ENCODE peak calls at places on chromosomes 1 and 21, in seven cellular contexts. One of them, this sample, is unnamed.

GRCh38 chr1:56507925-56508522 is 71.3 kb downstream of the PLPP3 start:
- DNase-seq in HAP-1: no peak
- DNase-seq in stromal cell of bone marrow: no peak
- DNase-seq in right cardiac atrium: no peak
- DNase-seq in stimulated activated CD4-positive, alpha-beta T cell treated with anti-CD3 and anti-CD28 coated beads, TNF-alpha, amount 100 ng/mL, for 1 hour: no peak
- DNase-seq in HT1080: no peak
- DNase-seq in iPS-NIHi11: no peak
- DNase-seq in this sample: no peak

GRCh38 chr1:9849691-9850441 is 26.1 kb upstream of the CLSTN1 start:
- DNase-seq in HAP-1: no peak
- DNase-seq in stromal cell of bone marrow: no peak
- DNase-seq in right cardiac atrium: no peak
- DNase-seq in stimulated activated CD4-positive, alpha-beta T cell treated with anti-CD3 and anti-CD28 coated beads, TNF-alpha, amount 100 ng/mL, for 1 hour: no peak
- DNase-seq in HT1080: no peak
- DNase-seq in iPS-NIHi11: peak; percentile 83
- DNase-seq in this sample: no peak

GRCh38 chr1:170881268-170882265 is 53.8 kb upstream of the MROH9 start:
- DNase-seq in HAP-1: peak; percentile 29
- DNase-seq in stromal cell of bone marrow: peak; percentile 55
- DNase-seq in right cardiac atrium: no peak
- DNase-seq in stimulated activated CD4-positive, alpha-beta T cell treated with anti-CD3 and anti-CD28 coated beads, TNF-alpha, amount 100 ng/mL, for 1 hour: no peak
- DNase-seq in HT1080: peak; percentile 41
- DNase-seq in iPS-NIHi11: no peak
- DNase-seq in this sample: peak; percentile 24

GRCh38 chr21:42744520-42745445 is 91.4 kb downstream of the PDE9A start:
- DNase-seq in HAP-1: no peak
- DNase-seq in stromal cell of bone marrow: no peak
- DNase-seq in right cardiac atrium: no peak
- DNase-seq in stimulated activated CD4-positive, alpha-beta T cell treated with anti-CD3 and anti-CD28 coated beads, TNF-alpha, amount 100 ng/mL, for 1 hour: no peak
- DNase-seq in HT1080: no peak
- DNase-seq in iPS-NIHi11: no peak
- DNase-seq in this sample: no peak

GRCh38 chr1:164155337-164155850 is 403.6 kb upstream of the PBX1 start:
- DNase-seq in HAP-1: no peak
- DNase-seq in stromal cell of bone marrow: no peak
- DNase-seq in right cardiac atrium: no peak
- DNase-seq in stimulated activated CD4-positive, alpha-beta T cell treated with anti-CD3 and anti-CD28 coated beads, TNF-alpha, amount 100 ng/mL, for 1 hour: no peak
- DNase-seq in HT1080: no peak
- DNase-seq in iPS-NIHi11: no peak
- DNase-seq in this sample: peak; percentile 6

GRCh38 chr21:16587671-16588379 is 858.0 kb downstream of the USP25 start:
- DNase-seq in HAP-1: no peak
- DNase-seq in stromal cell of bone marrow: peak; percentile 71
- DNase-seq in right cardiac atrium: peak; percentile 15
- DNase-seq in stimulated activated CD4-positive, alpha-beta T cell treated with anti-CD3 and anti-CD28 coated beads, TNF-alpha, amount 100 ng/mL, for 1 hour: no peak
- DNase-seq in HT1080: peak; percentile 15
- DNase-seq in iPS-NIHi11: peak; percentile 11
- DNase-seq in this sample: no peak

GRCh38 chr1:98035587-98035986 is 114.8 kb upstream of the DPYD start:
- DNase-seq in HAP-1: no peak
- DNase-seq in stromal cell of bone marrow: peak; percentile 45
- DNase-seq in right cardiac atrium: no peak
- DNase-seq in stimulated activated CD4-positive, alpha-beta T cell treated with anti-CD3 and anti-CD28 coated beads, TNF-alpha, amount 100 ng/mL, for 1 hour: no peak
- DNase-seq in HT1080: no peak
- DNase-seq in iPS-NIHi11: no peak
- DNase-seq in this sample: no peak

GRCh38 chr21:37155216-37155615 is 82.2 kb downstream of the TTC3 start:
- DNase-seq in HAP-1: peak; percentile 77
- DNase-seq in stromal cell of bone marrow: no peak
- DNase-seq in right cardiac atrium: no peak
- DNase-seq in stimulated activated CD4-positive, alpha-beta T cell treated with anti-CD3 and anti-CD28 coated beads, TNF-alpha, amount 100 ng/mL, for 1 hour: no peak
- DNase-seq in HT1080: no peak
- DNase-seq in iPS-NIHi11: peak; percentile 19
- DNase-seq in this sample: no peak

GRCh38 chr1:1883092-1883858 is 7.6 kb downstream of the GNB1 start:
- DNase-seq in HAP-1: peak; percentile 65
- DNase-seq in stromal cell of bone marrow: no peak
- DNase-seq in right cardiac atrium: no peak
- DNase-seq in stimulated activated CD4-positive, alpha-beta T cell treated with anti-CD3 and anti-CD28 coated beads, TNF-alpha, amount 100 ng/mL, for 1 hour: no peak
- DNase-seq in HT1080: no peak
- DNase-seq in iPS-NIHi11: no peak
- DNase-seq in this sample: no peak

GRCh38 chr1:185215911-185216310 is 58.9 kb downstream of the SWT1 start:
- DNase-seq in HAP-1: no peak
- DNase-seq in stromal cell of bone marrow: no peak
- DNase-seq in right cardiac atrium: no peak
- DNase-seq in stimulated activated CD4-positive, alpha-beta T cell treated with anti-CD3 and anti-CD28 coated beads, TNF-alpha, amount 100 ng/mL, for 1 hour: no peak
- DNase-seq in HT1080: no peak
- DNase-seq in iPS-NIHi11: no peak
- DNase-seq in this sample: no peak

GRCh38 chr1:5955479-5955977 is 36.7 kb downstream of the NPHP4 start:
- DNase-seq in HAP-1: no peak
- DNase-seq in stromal cell of bone marrow: no peak
- DNase-seq in right cardiac atrium: no peak
- DNase-seq in stimulated activated CD4-positive, alpha-beta T cell treated with anti-CD3 and anti-CD28 coated beads, TNF-alpha, amount 100 ng/mL, for 1 hour: no peak
- DNase-seq in HT1080: no peak
- DNase-seq in iPS-NIHi11: no peak
- DNase-seq in this sample: no peak

GRCh38 chr1:23188434-23188884 is 19.8 kb upstream of the LUZP1 start:
- DNase-seq in HAP-1: no peak
- DNase-seq in stromal cell of bone marrow: no peak
- DNase-seq in right cardiac atrium: no peak
- DNase-seq in stimulated activated CD4-positive, alpha-beta T cell treated with anti-CD3 and anti-CD28 coated beads, TNF-alpha, amount 100 ng/mL, for 1 hour: no peak
- DNase-seq in HT1080: no peak
- DNase-seq in iPS-NIHi11: no peak
- DNase-seq in this sample: no peak

GRCh38 chr21:45255381-45256020 is 32.2 kb downstream of the POFUT2 start:
- DNase-seq in HAP-1: no peak
- DNase-seq in stromal cell of bone marrow: no peak
- DNase-seq in right cardiac atrium: peak; percentile 54
- DNase-seq in stimulated activated CD4-positive, alpha-beta T cell treated with anti-CD3 and anti-CD28 coated beads, TNF-alpha, amount 100 ng/mL, for 1 hour: no peak
- DNase-seq in HT1080: no peak
- DNase-seq in iPS-NIHi11: peak; percentile 64
- DNase-seq in this sample: no peak